ENCODE peak calls at places on chromosome 22, in seven cellular contexts. N is stomach, W is HL-60, H is SK-N-SH, S is spleen, I is GM12892, C is transverse colon. F is an unnamed sample.

GRCh38 chr22:31723699-31724098 is 26.2 kb downstream of the PRR14L start:
- DNase-seq in I (no peak), S (no peak), C (no peak), W (no peak), N (no peak), H (no peak), F (no peak)

GRCh38 chr22:24806663-24807001 is 621 bp downstream of the SGSM1 start:
- DNase-seq in H (no peak), C (no peak), S (no peak), N (no peak), I (no peak), W (no peak), F (no peak)

GRCh38 chr22:50423956-50424355 is 50.9 kb downstream of the SBF1 start:
- DNase-seq in H (no peak), W (no peak), I (no peak), N (no peak), S (no peak), C (no peak), F (no peak)

GRCh38 chr22:40605676-40606250 is 30.8 kb downstream of the MRTFA start:
- DNase-seq in H (no peak), S (no peak), I (no peak), N (no peak), C (no peak), W (no peak), F (no peak)

GRCh38 chr22:41094036-41094435 is 1.6 kb downstream of the EP300 start:
- DNase-seq in H (peak; percentile 10), N (no peak), I (no peak), W (peak; percentile 49), S (no peak), C (peak; percentile 39), F (peak; percentile 36)

GRCh38 chr22:46684706-46685105 is 53.3 kb downstream of the CERK start:
- DNase-seq in N (peak; percentile 32), S (no peak), C (peak; percentile 36), W (peak; percentile 59), H (no peak), I (peak; percentile 83), F (no peak)

GRCh38 chr22:49555526-49555925 is 272.1 kb downstream of the BRD1 start:
- DNase-seq in W (no peak), C (peak; percentile 3), I (no peak), H (no peak), N (no peak), S (peak; percentile 48), F (peak; percentile 33)

GRCh38 chr22:21754523-21755128 is 19.0 kb upstream of the YPEL1 start:
- DNase-seq in C (no peak), I (no peak), H (no peak), S (peak; percentile 75), N (peak; percentile 66), W (peak; percentile 89), F (no peak)

GRCh38 chr22:27637604-27638003 is 164.0 kb downstream of the MN1 start:
- DNase-seq in W (no peak), S (no peak), I (no peak), C (no peak), H (no peak), N (no peak), F (no peak)

GRCh38 chr22:25758316-25758715 is 16.3 kb downstream of the MYO18B start:
- DNase-seq in C (no peak), S (no peak), I (no peak), H (no peak), W (no peak), N (no peak), F (no peak)

GRCh38 chr22:34866501-34867171 is 199.3 kb upstream of the ISX start:
- DNase-seq in N (no peak), H (no peak), C (no peak), I (no peak), W (no peak), S (no peak), F (no peak)

GRCh38 chr22:49213731-49214352 is 613.8 kb downstream of the BRD1 start:
- DNase-seq in W (no peak), I (no peak), C (no peak), N (peak; percentile 17), S (peak; percentile 30), H (no peak), F (peak; percentile 6)

GRCh38 chr22:38564669-38565068 is 5.3 kb downstream of the DMC1 start:
- DNase-seq in H (no peak), I (no peak), C (no peak), S (no peak), N (no peak), W (no peak), F (no peak)

GRCh38 chr22:43293661-43294392 is 49.3 kb downstream of the SCUBE1 start:
- DNase-seq in W (peak; percentile 32), N (peak; percentile 57), S (no peak), I (no peak), C (peak; percentile 79), H (no peak), F (peak; percentile 77)

GRCh38 chr22:26635117-26635516 is 13.4 kb downstream of the CRYBA4 start:
- DNase-seq in C (no peak), S (no peak), H (no peak), W (no peak), N (no peak), I (no peak), F (no peak)

GRCh38 chr22:40479126-40479800 is 108.9 kb downstream of the SGSM3 start:
- DNase-seq in C (no peak), H (no peak), S (no peak), N (no peak), I (no peak), W (no peak), F (no peak)

GRCh38 chr22:20531154-20531403 is 23.7 kb downstream of the MED15 start:
- DNase-seq in S (no peak), H (no peak), C (no peak), W (no peak), I (no peak), N (no peak), F (no peak)

GRCh38 chr22:20533095-20533878 is 25.9 kb downstream of the MED15 start:
- DNase-seq in W (no peak), S (no peak), I (no peak), H (peak; percentile 50), N (no peak), C (no peak), F (no peak)

GRCh38 chr22:20532256-20532993 is 25.0 kb downstream of the MED15 start:
- DNase-seq in H (no peak), I (no peak), N (no peak), W (no peak), C (no peak), S (no peak), F (no peak)

GRCh38 chr22:20531404-20532181 is 24.2 kb downstream of the MED15 start:
- DNase-seq in H (peak; percentile 78), W (no peak), I (no peak), S (no peak), N (peak; percentile 62), C (peak; percentile 72), F (peak; percentile 86)

DNA sequence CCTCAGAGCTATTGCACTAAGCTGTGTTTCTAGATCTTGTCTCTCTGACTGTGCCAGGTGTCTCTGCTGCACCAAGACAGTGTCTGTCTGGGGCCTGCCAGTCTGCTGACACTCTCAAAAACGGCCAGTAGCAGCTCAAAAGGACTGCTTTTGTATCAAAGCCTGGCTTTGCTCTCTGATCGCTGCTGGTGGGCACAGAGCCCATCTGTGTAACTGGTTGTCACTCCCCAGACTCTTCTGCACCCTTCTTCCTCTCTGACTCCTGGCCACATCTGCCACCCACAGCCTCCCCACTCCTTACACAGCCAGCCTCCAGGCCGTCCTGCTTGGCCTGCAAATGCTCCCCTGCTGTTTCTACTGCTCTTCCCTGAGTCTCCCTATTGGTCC is 26.5 kb downstream of the MED15 start:
- DNase-seq in N (no peak), I (no peak), H (peak; percentile 68), W (no peak), S (no peak), C (no peak), F (no peak)
- TF ChIP-seq POLR2AphosphoS5 in N (no peak), I (no peak), H (no peak), W (no peak), S (no peak), C (no peak), F (no peak)

DNA sequence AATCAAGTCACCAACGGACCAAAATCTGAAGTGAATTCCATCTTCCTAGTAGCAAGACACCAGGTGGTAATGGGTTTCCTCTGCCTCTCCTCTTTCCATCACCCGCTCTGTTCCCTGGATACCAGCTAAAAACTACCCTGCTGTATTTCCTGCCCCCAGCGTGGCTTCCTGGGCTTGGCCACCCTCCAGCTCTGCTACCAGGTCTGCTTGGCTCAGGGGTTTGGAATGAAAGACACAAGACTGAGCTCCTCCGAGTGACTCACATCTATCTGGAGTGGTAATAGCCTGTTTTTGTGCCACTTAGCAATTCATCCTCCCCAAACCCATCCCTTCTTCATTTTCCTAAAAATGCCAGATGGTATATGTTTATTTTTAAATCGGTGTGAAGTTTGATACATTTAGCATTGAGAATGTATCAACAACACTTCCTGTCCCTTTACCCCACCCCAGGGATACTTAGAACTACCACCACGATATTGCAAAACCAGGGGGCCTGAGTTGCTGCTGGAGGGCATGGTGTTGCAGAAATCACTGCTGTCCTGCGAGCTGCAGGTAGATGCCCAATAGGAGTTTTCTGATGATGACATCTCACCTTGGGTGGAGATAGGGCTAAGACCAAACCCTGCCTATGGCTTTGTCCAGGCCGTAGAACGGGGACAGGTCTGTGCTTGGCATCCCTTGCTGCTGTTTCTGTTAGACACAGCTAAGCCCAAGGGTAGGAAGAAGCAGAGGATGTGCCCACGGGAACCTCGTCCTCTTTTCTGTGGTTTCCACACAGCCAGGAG is 7.5 kb upstream of the MICAL3 start:
- DNase-seq in H (no peak), W (no peak), N (no peak), S (peak; percentile 38), I (no peak), C (no peak), F (no peak)
- TF ChIP-seq POLR2AphosphoS5 in H (peak; percentile 81), W (no peak), N (no peak), S (no peak), I (no peak), C (peak; percentile 11), F (no peak)

GRCh38 chr22:36323182-36323854 is 64.4 kb downstream of the MYH9 start:
- DNase-seq in H (no peak), W (no peak), S (no peak), N (peak; percentile 73), C (peak; percentile 55), I (no peak), F (peak; percentile 89)
- TF ChIP-seq POLR2AphosphoS5 in H (no peak), W (no peak), S (no peak), N (peak; percentile 56), C (peak; percentile 76), I (no peak), F (peak; percentile 82)

DNA sequence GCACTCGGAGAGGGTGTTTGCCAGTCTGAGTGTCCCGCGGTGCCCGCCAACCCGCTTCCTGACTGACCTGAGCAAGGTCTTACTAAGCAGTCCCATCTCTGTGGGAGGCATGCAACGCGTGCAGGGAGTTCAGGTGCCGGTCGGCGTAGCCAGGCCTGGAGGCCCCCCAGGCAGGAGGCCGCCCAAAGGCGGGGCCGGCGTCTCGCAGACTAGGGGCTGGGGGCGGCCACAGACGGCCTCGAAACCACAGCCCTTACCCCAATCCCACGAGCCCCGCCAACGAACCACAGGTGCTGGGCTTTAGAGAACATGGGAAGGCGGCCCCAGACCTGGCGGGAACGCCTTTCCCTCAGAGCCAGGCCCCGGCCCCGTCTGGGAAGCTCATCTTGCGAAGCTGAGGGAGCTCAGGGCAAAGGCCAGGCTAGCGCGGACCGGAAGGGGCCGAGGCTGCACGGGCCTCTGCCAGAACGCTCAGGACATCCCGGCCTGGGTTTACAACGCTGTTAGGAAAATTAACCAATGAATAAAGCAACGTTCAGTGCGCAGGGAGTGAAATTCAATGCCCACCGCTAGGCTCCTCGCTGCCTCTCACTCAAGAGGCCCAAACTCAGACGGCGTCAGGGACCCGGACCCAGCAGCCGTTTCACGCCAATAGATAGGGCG is 2.1 kb upstream of the MTFP1 start:
- DNase-seq in H (no peak), N (no peak), I (peak; percentile 47), W (peak; percentile 28), C (peak; percentile 56), S (peak; percentile 93), F (peak; percentile 89)
- TF ChIP-seq POLR2AphosphoS5 in H (peak; percentile 91), N (no peak), I (peak; percentile 80), W (peak; percentile 78), C (peak; percentile 95), S (no peak), F (no peak)

F was measured in upper lobe of left lung.